ENCODE peak calls at places on chromosomes 11 and 22, in nine cellular contexts. F is body of pancreas, T is pancreas, W is PC-3, D is HAP-1, J is uterus, L is mammary epithelial cell, A is HCT116, O is colonic mucosa. I is an unnamed sample.

GRCh38 chr22:46684706-46685105 is 53.3 kb downstream of the CERK start:
- DNase-seq in A (no peak), D (no peak), F (no peak), L (no peak), J (no peak), O (no peak), W (no peak), T (no peak), I (no peak)

GRCh38 chr11:100965346-100965745 is 164.3 kb downstream of the PGR start:
- DNase-seq in L (no peak), T (no peak), D (no peak), J (no peak), W (no peak), F (no peak), A (no peak), O (no peak), I (no peak)

GRCh38 chr11:32333335-32333991 is 101.9 kb downstream of the WT1 start:
- DNase-seq in A (no peak), O (peak; percentile 77), L (peak; percentile 21), D (no peak), J (peak; percentile 85), W (peak; percentile 23), T (peak; percentile 79), F (peak; percentile 75), I (peak; percentile 64)

GRCh38 chr11:117299351-117300300 is 8.5 kb downstream of the BACE1-AS start:
- DNase-seq in T (peak; percentile 67), J (no peak), F (peak; percentile 73), O (no peak), D (no peak), A (no peak), L (no peak), W (no peak), I (no peak)

GRCh38 chr22:24588370-24588755 is 4.5 kb downstream of the LRRC75B start:
- DNase-seq in A (no peak), J (no peak), O (no peak), F (peak; percentile 86), D (no peak), L (peak; percentile 53), T (peak; percentile 84), W (peak; percentile 22), I (peak; percentile 15)

GRCh38 chr11:108960498-108960897 is 295.6 kb downstream of the DDX10 start:
- DNase-seq in F (no peak), T (no peak), D (no peak), L (peak; percentile 37), J (no peak), W (peak; percentile 19), O (no peak), A (no peak), I (no peak)

GRCh38 chr11:29879560-29879959 is 137.3 kb downstream of the KCNA4 start:
- DNase-seq in J (no peak), T (no peak), L (no peak), F (no peak), D (no peak), W (no peak), O (no peak), A (no peak), I (no peak)

GRCh38 chr22:30823015-30823370 is 128.3 kb downstream of the OSBP2 start:
- DNase-seq in L (no peak), W (peak; percentile 47), D (no peak), A (no peak), J (no peak), T (no peak), F (no peak), O (no peak), I (no peak)

GRCh38 chr11:125345706-125346561 is 150.1 kb downstream of the FEZ1 start:
- DNase-seq in F (peak; percentile 74), W (peak; percentile 74), J (peak; percentile 88), A (no peak), T (peak; percentile 88), O (peak; percentile 64), D (peak; percentile 27), L (peak; percentile 32), I (peak; percentile 79)

GRCh38 chr22:23816552-23816976 is 22.2 kb downstream of the DERL3 start:
- DNase-seq in O (no peak), A (no peak), D (no peak), W (no peak), J (no peak), L (no peak), F (no peak), T (no peak), I (no peak)

GRCh38 chr22:47850644-47851151 is 1088.2 kb downstream of the TBC1D22A start:
- DNase-seq in L (no peak), J (no peak), T (no peak), F (no peak), O (no peak), W (peak; percentile 38), A (no peak), D (no peak), I (peak; percentile 4)

GRCh38 chr11:30196400-30197206 is 34.2 kb upstream of the FSHB start:
- DNase-seq in F (peak; percentile 71), L (peak; percentile 28), A (peak; percentile 32), J (no peak), T (peak; percentile 81), O (peak; percentile 57), D (peak; percentile 20), W (peak; percentile 49), I (peak; percentile 13)

GRCh38 chr11:45917286-45917622 is 423 bp downstream of the PEX16 start:
- DNase-seq in J (no peak), T (peak; percentile 56), F (no peak), D (no peak), L (no peak), A (no peak), W (no peak), O (no peak), I (no peak)

GRCh38 chr11:89487016-89487415 is 4.2 kb downstream of the NOX4 start:
- DNase-seq in O (no peak), F (no peak), W (no peak), T (no peak), D (no peak), L (no peak), A (no peak), J (no peak), I (no peak)

GRCh38 chr22:37710675-37711074 is 13.8 kb downstream of the TRIOBP start:
- DNase-seq in A (no peak), D (no peak), W (peak; percentile 35), F (no peak), T (no peak), O (no peak), J (no peak), L (no peak), I (no peak)

GRCh38 chr11:102685769-102686168 is 19.8 kb downstream of the MMP27 start:
- DNase-seq in W (no peak), J (no peak), T (no peak), O (no peak), A (no peak), D (no peak), F (no peak), L (no peak), I (no peak)

GRCh38 chr11:118648291-118648690 is 31.2 kb downstream of the TREH start:
- DNase-seq in A (no peak), L (no peak), W (no peak), O (no peak), F (peak; percentile 11), T (peak; percentile 28), J (no peak), D (no peak), I (no peak)

GRCh38 chr22:23032681-23033080 is 37.6 kb upstream of the GNAZ start:
- DNase-seq in W (no peak), L (no peak), A (no peak), D (peak; percentile 27), F (no peak), T (no peak), J (no peak), O (no peak), I (no peak)

GRCh38 chr11:1480191-1480554 is 6.4 kb downstream of the MOB2 start:
- DNase-seq in O (no peak), L (no peak), T (no peak), J (peak; percentile 11), A (no peak), W (no peak), F (peak; percentile 7), D (no peak), I (no peak)

GRCh38 chr11:100515087-100515486 is 172.0 kb upstream of the ARHGAP42 start:
- DNase-seq in L (peak; percentile 56), A (no peak), D (no peak), T (no peak), O (no peak), W (peak; percentile 84), F (no peak), J (no peak), I (peak; percentile 40)

GRCh38 chr11:33444835-33445594 is 187.8 kb downstream of the HIPK3 start:
- DNase-seq in J (no peak), D (no peak), W (no peak), T (no peak), A (no peak), F (no peak), O (no peak), L (no peak), I (no peak)
- H3K4me1 ChIP-seq in J (no peaks in the 10 kb centered on the region), D (peaks cover 3% of the 10 kb centered on the region), W (peaks cover 27% of the 10 kb centered on the region), T (no peaks in the 10 kb centered on the region), A (no peaks in the 10 kb centered on the region), F (no peaks in the 10 kb centered on the region), O (no peaks in the 10 kb centered on the region), L (peaks cover 10% of the 10 kb centered on the region), I (peaks cover 2% of the 10 kb centered on the region)

GRCh38 chr22:17706947-17707346 is 67.3 kb downstream of the BID start:
- DNase-seq in D (no peak), A (no peak), L (no peak), F (no peak), T (no peak), J (no peak), W (no peak), O (no peak), I (no peak)
- H3K4me1 ChIP-seq in D (peaks cover 2% of the 10 kb centered on the region), A (peaks cover 12% of the 10 kb centered on the region), L (peaks cover 19% of the 10 kb centered on the region), F (peaks cover 7% of the 10 kb centered on the region), T (peaks cover 8% of the 10 kb centered on the region), J (no peaks in the 10 kb centered on the region), W (peaks cover 35% of the 10 kb centered on the region), O (peaks cover 6% of the 10 kb centered on the region), I (no peaks in the 10 kb centered on the region)

GRCh38 chr22:25706197-25706596 is 35.8 kb upstream of the MYO18B start:
- DNase-seq in D (no peak), F (no peak), W (no peak), L (no peak), A (no peak), J (no peak), O (no peak), T (no peak), I (no peak)
- H3K4me1 ChIP-seq in D (no peaks in the 10 kb centered on the region), F (no peaks in the 10 kb centered on the region), W (no peaks in the 10 kb centered on the region), L (peaks cover 3% of the 10 kb centered on the region), A (no peaks in the 10 kb centered on the region), J (no peaks in the 10 kb centered on the region), O (no peaks in the 10 kb centered on the region), T (no peaks in the 10 kb centered on the region), I (no peaks in the 10 kb centered on the region)

DNA sequence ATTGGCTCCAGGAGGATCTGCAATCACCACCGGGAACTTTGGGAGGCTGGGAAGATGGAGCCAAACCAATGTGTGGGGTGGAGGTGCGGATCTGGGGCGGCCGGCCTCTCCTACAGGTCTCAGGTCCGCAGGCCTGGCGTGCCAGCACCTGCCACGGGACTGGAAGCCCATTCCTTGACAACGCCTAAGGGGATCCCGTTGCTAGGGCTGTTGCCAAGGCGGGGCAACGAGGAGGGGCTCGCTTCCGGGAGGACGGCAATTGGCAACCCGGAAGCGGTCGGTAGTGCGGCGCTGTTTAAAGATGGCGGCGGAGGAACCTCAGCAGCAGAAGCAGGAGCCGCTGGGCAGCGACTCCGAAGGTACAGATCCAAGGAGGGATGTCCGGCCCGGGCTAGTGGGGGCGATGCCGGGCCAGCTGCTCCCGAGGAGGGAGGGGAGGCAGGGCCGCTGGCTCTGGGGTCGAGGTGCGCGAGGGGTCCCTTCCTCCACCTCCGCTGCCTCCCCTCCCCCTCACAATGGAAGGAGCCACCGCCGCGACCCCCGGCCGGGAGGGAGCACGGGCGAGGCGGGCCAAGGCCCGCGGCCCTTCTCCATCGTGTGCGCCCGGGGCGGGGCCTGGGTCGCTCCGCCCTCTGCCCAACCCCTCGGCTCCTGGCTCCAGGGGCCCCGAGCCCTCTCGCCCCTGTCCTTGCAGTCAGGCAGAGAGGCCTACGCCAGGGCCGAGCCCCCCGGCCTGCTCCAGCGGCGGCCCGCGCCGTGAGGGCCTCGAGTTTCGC is at the start of gene OTUB1:
- DNase-seq in L (peak; percentile 97), F (peak; percentile 92), D (peak; percentile 94), O (peak; percentile 97), W (peak; percentile 99), T (peak; percentile 86), A (peak; percentile 78), J (peak; percentile 87), I (peak; percentile 87)
- H3K4me1 ChIP-seq in L (peaks cover 20% of the 10 kb centered on the region), F (peaks cover 16% of the 10 kb centered on the region), D (peaks cover 8% of the 10 kb centered on the region), O (peaks cover 11% of the 10 kb centered on the region), W (peaks cover 28% of the 10 kb centered on the region), T (peaks cover 13% of the 10 kb centered on the region), A (peaks cover 7% of the 10 kb centered on the region), J (peaks cover 7% of the 10 kb centered on the region), I (peaks cover 8% of the 10 kb centered on the region)